ENCODE peak calls at places on chromosomes 1 and 21, in six cellular contexts. V, X, I, G, Y and P are unnamed samples.

GRCh38 chr1:228090613-228091081 is 8.1 kb downstream of the ARF1 start:
- DNase-seq in Y (no peak), X (peak; percentile 45), I (no peak), G (no peak), V (peak; percentile 1), P (no peak)

GRCh38 chr1:223363057-223363855 is 720 bp downstream of the SUSD4 start:
- DNase-seq in Y (no peak), I (no peak), X (peak; percentile 18), V (peak; percentile 16), G (no peak), P (no peak)

GRCh38 chr1:55539652-55540512 is 324.7 kb upstream of the USP24 start:
- DNase-seq in I (no peak), Y (no peak), G (no peak), X (no peak), V (no peak), P (no peak)

GRCh38 chr1:20430355-20431290 is 55.4 kb downstream of the CAMK2N1 start:
- DNase-seq in V (no peak), G (no peak), Y (peak; percentile 14), X (peak; percentile 39), I (no peak), P (peak; percentile 23)

GRCh38 chr1:118184737-118185082 is 318 bp downstream of the SPAG17 start:
- DNase-seq in I (no peak), Y (no peak), G (no peak), X (no peak), V (no peak), P (no peak)

GRCh38 chr1:36083635-36084501 is at the start of gene TEKT2:
- DNase-seq in Y (no peak), I (no peak), G (no peak), V (no peak), X (peak; percentile 29), P (no peak)

GRCh38 chr1:50348449-50349241 is 74.6 kb downstream of the DMRTA2 start:
- DNase-seq in Y (peak; percentile 82), V (peak; percentile 23), I (peak; percentile 80), G (peak; percentile 27), X (peak; percentile 87), P (peak; percentile 75)

GRCh38 chr1:91856996-91857395 is 29.0 kb downstream of the TGFBR3 start:
- DNase-seq in X (no peak), G (no peak), V (no peak), Y (no peak), I (no peak), P (no peak)

GRCh38 chr21:17371470-17371869 is 141.4 kb upstream of the CXADR start:
- DNase-seq in V (no peak), I (no peak), Y (no peak), G (no peak), X (peak; percentile 82), P (no peak)

GRCh38 chr21:28871388-28872015 is 121.2 kb downstream of the LTN1 start:
- DNase-seq in X (peak; percentile 18), V (no peak), I (no peak), Y (no peak), G (no peak), P (no peak)

GRCh38 chr1:201020040-201020591 is 3.4 kb downstream of the KIF21B start:
- DNase-seq in I (peak; percentile 44), Y (peak; percentile 68), V (no peak), X (no peak), G (peak; percentile 70), P (peak; percentile 60)

GRCh38 chr1:15068152-15068551 is 85.4 kb upstream of the TMEM51 start:
- DNase-seq in V (no peak), I (no peak), G (no peak), X (no peak), Y (no peak), P (no peak)

GRCh38 chr1:31694910-31695300 is 8.9 kb downstream of the COL16A1 start:
- DNase-seq in V (no peak), I (no peak), Y (no peak), X (no peak), G (no peak), P (no peak)

GRCh38 chr1:39933956-39934941 is 20.7 kb upstream of the MFSD2A start:
- DNase-seq in V (no peak), G (peak; percentile 11), Y (peak; percentile 82), X (peak; percentile 98), I (peak; percentile 64), P (peak; percentile 78)

GRCh38 chr1:203351037-203351625 is at the start of gene FMOD:
- DNase-seq in X (peak; percentile 53), V (no peak), G (no peak), I (peak; percentile 25), Y (no peak), P (no peak)

GRCh38 chr1:151508721-151509292 is 2.4 kb upstream of the CGN start:
- DNase-seq in Y (no peak), X (no peak), I (peak; percentile 88), G (no peak), V (no peak), P (no peak)

GRCh38 chr1:116498789-116499628 is 71.8 kb downstream of the CD58 start:
- DNase-seq in G (peak; percentile 48), X (peak; percentile 80), I (peak; percentile 76), Y (peak; percentile 85), V (peak; percentile 28), P (peak; percentile 87)

GRCh38 chr1:40379785-40380452 is 6.4 kb downstream of the SMAP2 start:
- DNase-seq in I (no peak), V (no peak), Y (no peak), G (no peak), X (no peak), P (no peak)

GRCh38 chr21:27421654-27422053 is 454.8 kb upstream of the ADAMTS5 start:
- DNase-seq in I (no peak), X (peak; percentile 42), Y (no peak), V (no peak), G (no peak), P (no peak)